ENCODE peak calls at places on chromosomes 2 and 18, in five cellular contexts. One of them, this sample, is unnamed.

GRCh38 chr18:46630991-46631390 is 26.0 kb downstream of the LOXHD1 start:
- DNase-seq in nephron progenitor cell: no peak
- DNase-seq in frontal cortex: no peak
- DNase-seq in posterior cingulate gyrus: no peak
- DNase-seq in left ventricle myocardium superior: no peak
- DNase-seq in this sample: no peak

GRCh38 chr2:60554649-60555065 is 1.2 kb upstream of the BCL11A start:
- DNase-seq in nephron progenitor cell: peak; percentile 53
- DNase-seq in frontal cortex: peak; percentile 26
- DNase-seq in posterior cingulate gyrus: peak; percentile 70
- DNase-seq in left ventricle myocardium superior: no peak
- DNase-seq in this sample: no peak

GRCh38 chr18:75538727-75539126 is 111.2 kb upstream of the SMIM21 start:
- DNase-seq in nephron progenitor cell: no peak
- DNase-seq in frontal cortex: no peak
- DNase-seq in posterior cingulate gyrus: no peak
- DNase-seq in left ventricle myocardium superior: no peak
- DNase-seq in this sample: no peak

GRCh38 chr18:54360406-54360805 is 2.7 kb downstream of the C18orf54 start:
- DNase-seq in nephron progenitor cell: no peak
- DNase-seq in frontal cortex: no peak
- DNase-seq in posterior cingulate gyrus: no peak
- DNase-seq in left ventricle myocardium superior: no peak
- DNase-seq in this sample: no peak

GRCh38 chr2:175926272-175926671 is 75.8 kb downstream of the LNPK start:
- DNase-seq in nephron progenitor cell: no peak
- DNase-seq in frontal cortex: no peak
- DNase-seq in posterior cingulate gyrus: no peak
- DNase-seq in left ventricle myocardium superior: no peak
- DNase-seq in this sample: no peak

GRCh38 chr2:1603059-1603458 is 141.3 kb downstream of the PXDN start:
- DNase-seq in nephron progenitor cell: no peak
- DNase-seq in frontal cortex: no peak
- DNase-seq in posterior cingulate gyrus: peak; percentile 77
- DNase-seq in left ventricle myocardium superior: no peak
- DNase-seq in this sample: no peak

GRCh38 chr18:32056613-32057358 is 34.9 kb upstream of the RNF138 start:
- DNase-seq in nephron progenitor cell: no peak
- DNase-seq in frontal cortex: no peak
- DNase-seq in posterior cingulate gyrus: no peak
- DNase-seq in left ventricle myocardium superior: no peak
- DNase-seq in this sample: no peak

GRCh38 chr2:217998926-217999633 is 3.7 kb downstream of the TNS1 start:
- DNase-seq in nephron progenitor cell: no peak
- DNase-seq in frontal cortex: no peak
- DNase-seq in posterior cingulate gyrus: no peak
- DNase-seq in left ventricle myocardium superior: no peak
- DNase-seq in this sample: no peak

GRCh38 chr2:32805104-32806095 is 141.4 kb upstream of the LTBP1 start:
- DNase-seq in nephron progenitor cell: no peak
- DNase-seq in frontal cortex: no peak
- DNase-seq in posterior cingulate gyrus: no peak
- DNase-seq in left ventricle myocardium superior: no peak
- DNase-seq in this sample: no peak

GRCh38 chr18:59612461-59612860 is 84.8 kb downstream of the CCBE1 start:
- DNase-seq in nephron progenitor cell: no peak
- DNase-seq in frontal cortex: no peak
- DNase-seq in posterior cingulate gyrus: no peak
- DNase-seq in left ventricle myocardium superior: no peak
- DNase-seq in this sample: no peak

GRCh38 chr2:69214898-69215297 is 172.1 kb downstream of the GFPT1 start:
- DNase-seq in nephron progenitor cell: no peak
- DNase-seq in frontal cortex: no peak
- DNase-seq in posterior cingulate gyrus: no peak
- DNase-seq in left ventricle myocardium superior: peak; percentile 42
- DNase-seq in this sample: no peak

GRCh38 chr2:134359367-134360081 is 105.7 kb downstream of the MGAT5 start:
- DNase-seq in nephron progenitor cell: no peak
- DNase-seq in frontal cortex: no peak
- DNase-seq in posterior cingulate gyrus: no peak
- DNase-seq in left ventricle myocardium superior: no peak
- DNase-seq in this sample: no peak

GRCh38 chr2:193751299-193751698 is 1556.6 kb upstream of the TMEFF2 start:
- DNase-seq in nephron progenitor cell: no peak
- DNase-seq in frontal cortex: no peak
- DNase-seq in posterior cingulate gyrus: no peak
- DNase-seq in left ventricle myocardium superior: no peak
- DNase-seq in this sample: no peak

GRCh38 chr2:37652199-37652640 is 19.2 kb downstream of the CDC42EP3 start:
- DNase-seq in nephron progenitor cell: no peak
- DNase-seq in frontal cortex: no peak
- DNase-seq in posterior cingulate gyrus: no peak
- DNase-seq in left ventricle myocardium superior: no peak
- DNase-seq in this sample: no peak

GRCh38 chr18:58247363-58247834 is 203.4 kb downstream of the NEDD4L start:
- DNase-seq in nephron progenitor cell: peak; percentile 40
- DNase-seq in frontal cortex: no peak
- DNase-seq in posterior cingulate gyrus: peak; percentile 87
- DNase-seq in left ventricle myocardium superior: peak; percentile 49
- DNase-seq in this sample: no peak

GRCh38 chr2:98465456-98466201 is 21.0 kb downstream of the INPP4A start:
- DNase-seq in nephron progenitor cell: no peak
- DNase-seq in frontal cortex: no peak
- DNase-seq in posterior cingulate gyrus: peak; percentile 81
- DNase-seq in left ventricle myocardium superior: peak; percentile 80
- DNase-seq in this sample: peak; percentile 51

GRCh38 chr2:96091141-96091710 is 25.1 kb downstream of the ADRA2B start:
- DNase-seq in nephron progenitor cell: no peak
- DNase-seq in frontal cortex: no peak
- DNase-seq in posterior cingulate gyrus: peak; percentile 64
- DNase-seq in left ventricle myocardium superior: peak; percentile 25
- DNase-seq in this sample: no peak

GRCh38 chr18:25223211-25223610 is 128.8 kb downstream of the ZNF521 start:
- DNase-seq in nephron progenitor cell: peak; percentile 18
- DNase-seq in frontal cortex: no peak
- DNase-seq in posterior cingulate gyrus: no peak
- DNase-seq in left ventricle myocardium superior: no peak
- DNase-seq in this sample: no peak

GRCh38 chr18:75530548-75531211 is 103.2 kb upstream of the SMIM21 start:
- DNase-seq in nephron progenitor cell: no peak
- DNase-seq in frontal cortex: no peak
- DNase-seq in posterior cingulate gyrus: no peak
- DNase-seq in left ventricle myocardium superior: peak; percentile 65
- DNase-seq in this sample: no peak

GRCh38 chr2:199147216-199147615 is 310.5 kb downstream of the SATB2 start:
- DNase-seq in nephron progenitor cell: no peak
- DNase-seq in frontal cortex: no peak
- DNase-seq in posterior cingulate gyrus: no peak
- DNase-seq in left ventricle myocardium superior: no peak
- DNase-seq in this sample: no peak

GRCh38 chr2:138395565-138396306 is 105.8 kb upstream of the SPOPL start:
- DNase-seq in nephron progenitor cell: no peak
- DNase-seq in frontal cortex: no peak
- DNase-seq in posterior cingulate gyrus: no peak
- DNase-seq in left ventricle myocardium superior: no peak
- DNase-seq in this sample: no peak

GRCh38 chr2:205060269-205060668 is 515.0 kb downstream of the PARD3B start:
- DNase-seq in nephron progenitor cell: no peak
- DNase-seq in frontal cortex: no peak
- DNase-seq in posterior cingulate gyrus: no peak
- DNase-seq in left ventricle myocardium superior: no peak
- DNase-seq in this sample: no peak

GRCh38 chr2:236644502-236644911 is 74.9 kb downstream of the ACKR3 start:
- DNase-seq in nephron progenitor cell: no peak
- DNase-seq in frontal cortex: no peak
- DNase-seq in posterior cingulate gyrus: no peak
- DNase-seq in left ventricle myocardium superior: no peak
- DNase-seq in this sample: no peak

GRCh38 chr2:25316101-25316500 is 25.6 kb downstream of the DNMT3A start:
- DNase-seq in nephron progenitor cell: no peak
- DNase-seq in frontal cortex: no peak
- DNase-seq in posterior cingulate gyrus: no peak
- DNase-seq in left ventricle myocardium superior: peak; percentile 69
- DNase-seq in this sample: no peak

GRCh38 chr18:68449292-68449691 is 265.6 kb downstream of the TMX3 start:
- DNase-seq in nephron progenitor cell: no peak
- DNase-seq in frontal cortex: no peak
- DNase-seq in posterior cingulate gyrus: no peak
- DNase-seq in left ventricle myocardium superior: no peak
- DNase-seq in this sample: no peak

GRCh38 chr2:16189851-16190160 is 249.5 kb downstream of the MYCN start:
- DNase-seq in nephron progenitor cell: no peak
- DNase-seq in frontal cortex: no peak
- DNase-seq in posterior cingulate gyrus: no peak
- DNase-seq in left ventricle myocardium superior: no peak
- DNase-seq in this sample: no peak

GRCh38 chr2:232633413-232634318 is at the start of gene EFHD1:
- DNase-seq in nephron progenitor cell: peak; percentile 89
- DNase-seq in frontal cortex: peak; percentile 83
- DNase-seq in posterior cingulate gyrus: peak; percentile 94
- DNase-seq in left ventricle myocardium superior: peak; percentile 90
- DNase-seq in this sample: peak; percentile 31

GRCh38 chr2:168697668-168698121 is 104.7 kb upstream of the NOSTRIN start:
- DNase-seq in nephron progenitor cell: no peak
- DNase-seq in frontal cortex: no peak
- DNase-seq in posterior cingulate gyrus: no peak
- DNase-seq in left ventricle myocardium superior: no peak
- DNase-seq in this sample: no peak

GRCh38 chr18:24786027-24786426 is 325.6 kb downstream of the HRH4 start:
- DNase-seq in nephron progenitor cell: no peak
- DNase-seq in frontal cortex: no peak
- DNase-seq in posterior cingulate gyrus: no peak
- DNase-seq in left ventricle myocardium superior: no peak
- DNase-seq in this sample: no peak

GRCh38 chr2:19125876-19126275 is 232.5 kb downstream of the OSR1 start:
- DNase-seq in nephron progenitor cell: no peak
- DNase-seq in frontal cortex: no peak
- DNase-seq in posterior cingulate gyrus: no peak
- DNase-seq in left ventricle myocardium superior: no peak
- DNase-seq in this sample: no peak

GRCh38 chr18:21599585-21600525 is 649 bp downstream of the ESCO1 start:
- DNase-seq in nephron progenitor cell: peak; percentile 72
- DNase-seq in frontal cortex: peak; percentile 51
- DNase-seq in posterior cingulate gyrus: peak; percentile 85
- DNase-seq in left ventricle myocardium superior: peak; percentile 72
- DNase-seq in this sample: peak; percentile 76

This sample was measured in stimulated activated naive CD4-positive, alpha-beta T cell treated with Interleukin-2 at 50 U/mL for 16 hours.